ENCODE peak calls at places on chromosome 11, in ten cellular contexts. One of them, this sample, is unnamed.

GRCh38 chr11:112670806-112671570 is 290.2 kb upstream of the NCAM1 start:
- DNase-seq in activated effector memory CD4-positive, alpha-beta T cell treated with anti-CD3 and anti-CD28 coated beads, Interleukin-2, amount 50 U/mL, for 16 hours: no peak
- DNase-seq in C1 segment of cervical spinal cord: no peak
- DNase-seq in body of pancreas: no peak
- DNase-seq in HS-5: no peak
- DNase-seq in progenitor cell of endocrine pancreas: no peak
- DNase-seq in WTC11: no peak
- DNase-seq in EL: no peak
- DNase-seq in occipital lobe: no peak
- DNase-seq in non-pigmented ciliary epithelial cell: no peak
- DNase-seq in this sample: no peak

GRCh38 chr11:128290106-128290840 is 297.1 kb downstream of the ETS1 start:
- DNase-seq in activated effector memory CD4-positive, alpha-beta T cell treated with anti-CD3 and anti-CD28 coated beads, Interleukin-2, amount 50 U/mL, for 16 hours: peak; percentile 87
- DNase-seq in C1 segment of cervical spinal cord: peak; percentile 16
- DNase-seq in body of pancreas: peak; percentile 58
- DNase-seq in HS-5: peak; percentile 66
- DNase-seq in progenitor cell of endocrine pancreas: peak; percentile 23
- DNase-seq in WTC11: peak; percentile 52
- DNase-seq in EL: peak; percentile 77
- DNase-seq in occipital lobe: no peak
- DNase-seq in non-pigmented ciliary epithelial cell: peak; percentile 47
- DNase-seq in this sample: peak; percentile 67

GRCh38 chr11:21927628-21928027 is 265.3 kb upstream of the ANO5 start:
- DNase-seq in activated effector memory CD4-positive, alpha-beta T cell treated with anti-CD3 and anti-CD28 coated beads, Interleukin-2, amount 50 U/mL, for 16 hours: no peak
- DNase-seq in C1 segment of cervical spinal cord: no peak
- DNase-seq in body of pancreas: no peak
- DNase-seq in HS-5: no peak
- DNase-seq in progenitor cell of endocrine pancreas: no peak
- DNase-seq in WTC11: no peak
- DNase-seq in EL: no peak
- DNase-seq in occipital lobe: no peak
- DNase-seq in non-pigmented ciliary epithelial cell: no peak
- DNase-seq in this sample: no peak

GRCh38 chr11:73469401-73469800 is 93.2 kb downstream of the RELT start:
- DNase-seq in activated effector memory CD4-positive, alpha-beta T cell treated with anti-CD3 and anti-CD28 coated beads, Interleukin-2, amount 50 U/mL, for 16 hours: no peak
- DNase-seq in C1 segment of cervical spinal cord: no peak
- DNase-seq in body of pancreas: no peak
- DNase-seq in HS-5: no peak
- DNase-seq in progenitor cell of endocrine pancreas: no peak
- DNase-seq in WTC11: no peak
- DNase-seq in EL: no peak
- DNase-seq in occipital lobe: no peak
- DNase-seq in non-pigmented ciliary epithelial cell: no peak
- DNase-seq in this sample: no peak

GRCh38 chr11:2578006-2578933 is 121.5 kb downstream of the KCNQ1OT1 start:
- DNase-seq in activated effector memory CD4-positive, alpha-beta T cell treated with anti-CD3 and anti-CD28 coated beads, Interleukin-2, amount 50 U/mL, for 16 hours: peak; percentile 61
- DNase-seq in C1 segment of cervical spinal cord: no peak
- DNase-seq in body of pancreas: peak; percentile 11
- DNase-seq in HS-5: no peak
- DNase-seq in progenitor cell of endocrine pancreas: peak; percentile 6
- DNase-seq in WTC11: peak; percentile 7
- DNase-seq in EL: no peak
- DNase-seq in occipital lobe: no peak
- DNase-seq in non-pigmented ciliary epithelial cell: no peak
- DNase-seq in this sample: no peak

GRCh38 chr11:6475936-6476335 is 2.2 kb upstream of the TRIM3 start:
- DNase-seq in activated effector memory CD4-positive, alpha-beta T cell treated with anti-CD3 and anti-CD28 coated beads, Interleukin-2, amount 50 U/mL, for 16 hours: no peak
- DNase-seq in C1 segment of cervical spinal cord: no peak
- DNase-seq in body of pancreas: peak; percentile 72
- DNase-seq in HS-5: no peak
- DNase-seq in progenitor cell of endocrine pancreas: no peak
- DNase-seq in WTC11: peak; percentile 49
- DNase-seq in EL: no peak
- DNase-seq in occipital lobe: no peak
- DNase-seq in non-pigmented ciliary epithelial cell: no peak
- DNase-seq in this sample: no peak

GRCh38 chr11:126497581-126498109 is 142.2 kb downstream of the ST3GAL4 start:
- DNase-seq in activated effector memory CD4-positive, alpha-beta T cell treated with anti-CD3 and anti-CD28 coated beads, Interleukin-2, amount 50 U/mL, for 16 hours: peak; percentile 30
- DNase-seq in C1 segment of cervical spinal cord: no peak
- DNase-seq in body of pancreas: no peak
- DNase-seq in HS-5: no peak
- DNase-seq in progenitor cell of endocrine pancreas: no peak
- DNase-seq in WTC11: no peak
- DNase-seq in EL: no peak
- DNase-seq in occipital lobe: no peak
- DNase-seq in non-pigmented ciliary epithelial cell: no peak
- DNase-seq in this sample: no peak

GRCh38 chr11:1267441-1268100 is 41.9 kb downstream of the TOLLIP start:
- DNase-seq in activated effector memory CD4-positive, alpha-beta T cell treated with anti-CD3 and anti-CD28 coated beads, Interleukin-2, amount 50 U/mL, for 16 hours: no peak
- DNase-seq in C1 segment of cervical spinal cord: no peak
- DNase-seq in body of pancreas: no peak
- DNase-seq in HS-5: no peak
- DNase-seq in progenitor cell of endocrine pancreas: no peak
- DNase-seq in WTC11: no peak
- DNase-seq in EL: no peak
- DNase-seq in occipital lobe: no peak
- DNase-seq in non-pigmented ciliary epithelial cell: no peak
- DNase-seq in this sample: no peak

GRCh38 chr11:120398184-120398583 is 62.0 kb downstream of the ARHGEF12 start:
- DNase-seq in activated effector memory CD4-positive, alpha-beta T cell treated with anti-CD3 and anti-CD28 coated beads, Interleukin-2, amount 50 U/mL, for 16 hours: no peak
- DNase-seq in C1 segment of cervical spinal cord: no peak
- DNase-seq in body of pancreas: no peak
- DNase-seq in HS-5: peak; percentile 34
- DNase-seq in progenitor cell of endocrine pancreas: no peak
- DNase-seq in WTC11: no peak
- DNase-seq in EL: peak; percentile 26
- DNase-seq in occipital lobe: no peak
- DNase-seq in non-pigmented ciliary epithelial cell: no peak
- DNase-seq in this sample: no peak

GRCh38 chr11:40099391-40100169 is 1359.9 kb downstream of the LRRC4C start:
- DNase-seq in activated effector memory CD4-positive, alpha-beta T cell treated with anti-CD3 and anti-CD28 coated beads, Interleukin-2, amount 50 U/mL, for 16 hours: no peak
- DNase-seq in C1 segment of cervical spinal cord: no peak
- DNase-seq in body of pancreas: no peak
- DNase-seq in HS-5: no peak
- DNase-seq in progenitor cell of endocrine pancreas: no peak
- DNase-seq in WTC11: no peak
- DNase-seq in EL: no peak
- DNase-seq in occipital lobe: no peak
- DNase-seq in non-pigmented ciliary epithelial cell: no peak
- DNase-seq in this sample: no peak

GRCh38 chr11:27390959-27391326 is 27.9 kb upstream of the CCDC34 start:
- DNase-seq in activated effector memory CD4-positive, alpha-beta T cell treated with anti-CD3 and anti-CD28 coated beads, Interleukin-2, amount 50 U/mL, for 16 hours: no peak
- DNase-seq in C1 segment of cervical spinal cord: no peak
- DNase-seq in body of pancreas: no peak
- DNase-seq in HS-5: no peak
- DNase-seq in progenitor cell of endocrine pancreas: no peak
- DNase-seq in WTC11: no peak
- DNase-seq in EL: peak; percentile 74
- DNase-seq in occipital lobe: no peak
- DNase-seq in non-pigmented ciliary epithelial cell: peak; percentile 58
- DNase-seq in this sample: no peak

GRCh38 chr11:120032766-120033390 is 105.0 kb downstream of the TRIM29 start:
- DNase-seq in activated effector memory CD4-positive, alpha-beta T cell treated with anti-CD3 and anti-CD28 coated beads, Interleukin-2, amount 50 U/mL, for 16 hours: no peak
- DNase-seq in C1 segment of cervical spinal cord: no peak
- DNase-seq in body of pancreas: no peak
- DNase-seq in HS-5: no peak
- DNase-seq in progenitor cell of endocrine pancreas: no peak
- DNase-seq in WTC11: no peak
- DNase-seq in EL: no peak
- DNase-seq in occipital lobe: no peak
- DNase-seq in non-pigmented ciliary epithelial cell: no peak
- DNase-seq in this sample: no peak

GRCh38 chr11:123268118-123268517 is 73.1 kb upstream of the CLMP start:
- DNase-seq in activated effector memory CD4-positive, alpha-beta T cell treated with anti-CD3 and anti-CD28 coated beads, Interleukin-2, amount 50 U/mL, for 16 hours: no peak
- DNase-seq in C1 segment of cervical spinal cord: no peak
- DNase-seq in body of pancreas: no peak
- DNase-seq in HS-5: no peak
- DNase-seq in progenitor cell of endocrine pancreas: no peak
- DNase-seq in WTC11: no peak
- DNase-seq in EL: no peak
- DNase-seq in occipital lobe: no peak
- DNase-seq in non-pigmented ciliary epithelial cell: no peak
- DNase-seq in this sample: no peak

GRCh38 chr11:472816-473215 is 22.7 kb downstream of the PTDSS2 start:
- DNase-seq in activated effector memory CD4-positive, alpha-beta T cell treated with anti-CD3 and anti-CD28 coated beads, Interleukin-2, amount 50 U/mL, for 16 hours: no peak
- DNase-seq in C1 segment of cervical spinal cord: no peak
- DNase-seq in body of pancreas: no peak
- DNase-seq in HS-5: no peak
- DNase-seq in progenitor cell of endocrine pancreas: no peak
- DNase-seq in WTC11: no peak
- DNase-seq in EL: no peak
- DNase-seq in occipital lobe: no peak
- DNase-seq in non-pigmented ciliary epithelial cell: no peak
- DNase-seq in this sample: no peak

GRCh38 chr11:118340437-118340836 is 2.1 kb downstream of the CD3D start:
- DNase-seq in activated effector memory CD4-positive, alpha-beta T cell treated with anti-CD3 and anti-CD28 coated beads, Interleukin-2, amount 50 U/mL, for 16 hours: no peak
- DNase-seq in C1 segment of cervical spinal cord: no peak
- DNase-seq in body of pancreas: no peak
- DNase-seq in HS-5: no peak
- DNase-seq in progenitor cell of endocrine pancreas: no peak
- DNase-seq in WTC11: no peak
- DNase-seq in EL: no peak
- DNase-seq in occipital lobe: no peak
- DNase-seq in non-pigmented ciliary epithelial cell: no peak
- DNase-seq in this sample: no peak

GRCh38 chr11:133903875-133904817 is 52.6 kb downstream of the IGSF9B start:
- DNase-seq in activated effector memory CD4-positive, alpha-beta T cell treated with anti-CD3 and anti-CD28 coated beads, Interleukin-2, amount 50 U/mL, for 16 hours: peak; percentile 14
- DNase-seq in C1 segment of cervical spinal cord: no peak
- DNase-seq in body of pancreas: no peak
- DNase-seq in HS-5: no peak
- DNase-seq in progenitor cell of endocrine pancreas: no peak
- DNase-seq in WTC11: no peak
- DNase-seq in EL: no peak
- DNase-seq in occipital lobe: no peak
- DNase-seq in non-pigmented ciliary epithelial cell: no peak
- DNase-seq in this sample: no peak

GRCh38 chr11:1883342-1884122 is 8.2 kb downstream of the PRR33 start:
- DNase-seq in activated effector memory CD4-positive, alpha-beta T cell treated with anti-CD3 and anti-CD28 coated beads, Interleukin-2, amount 50 U/mL, for 16 hours: no peak
- DNase-seq in C1 segment of cervical spinal cord: no peak
- DNase-seq in body of pancreas: no peak
- DNase-seq in HS-5: no peak
- DNase-seq in progenitor cell of endocrine pancreas: no peak
- DNase-seq in WTC11: no peak
- DNase-seq in EL: no peak
- DNase-seq in occipital lobe: no peak
- DNase-seq in non-pigmented ciliary epithelial cell: no peak
- DNase-seq in this sample: no peak

GRCh38 chr11:107017433-107018227 is 646 bp downstream of the GUCY1A2 start:
- DNase-seq in activated effector memory CD4-positive, alpha-beta T cell treated with anti-CD3 and anti-CD28 coated beads, Interleukin-2, amount 50 U/mL, for 16 hours: peak; percentile 60
- DNase-seq in C1 segment of cervical spinal cord: peak; percentile 70
- DNase-seq in body of pancreas: peak; percentile 46
- DNase-seq in HS-5: no peak
- DNase-seq in progenitor cell of endocrine pancreas: peak; percentile 69
- DNase-seq in WTC11: peak; percentile 82
- DNase-seq in EL: peak; percentile 62
- DNase-seq in occipital lobe: peak; percentile 59
- DNase-seq in non-pigmented ciliary epithelial cell: no peak
- DNase-seq in this sample: no peak

GRCh38 chr11:94958118-94958517 is 15.2 kb downstream of the CWC15 start:
- DNase-seq in activated effector memory CD4-positive, alpha-beta T cell treated with anti-CD3 and anti-CD28 coated beads, Interleukin-2, amount 50 U/mL, for 16 hours: no peak
- DNase-seq in C1 segment of cervical spinal cord: no peak
- DNase-seq in body of pancreas: no peak
- DNase-seq in HS-5: no peak
- DNase-seq in progenitor cell of endocrine pancreas: no peak
- DNase-seq in WTC11: no peak
- DNase-seq in EL: peak; percentile 26
- DNase-seq in occipital lobe: no peak
- DNase-seq in non-pigmented ciliary epithelial cell: no peak
- DNase-seq in this sample: peak; percentile 36

GRCh38 chr11:68312117-68312779 is at the start of gene LRP5:
- DNase-seq in activated effector memory CD4-positive, alpha-beta T cell treated with anti-CD3 and anti-CD28 coated beads, Interleukin-2, amount 50 U/mL, for 16 hours: no peak
- DNase-seq in C1 segment of cervical spinal cord: no peak
- DNase-seq in body of pancreas: no peak
- DNase-seq in HS-5: no peak
- DNase-seq in progenitor cell of endocrine pancreas: peak; percentile 37
- DNase-seq in WTC11: no peak
- DNase-seq in EL: peak; percentile 40
- DNase-seq in occipital lobe: no peak
- DNase-seq in non-pigmented ciliary epithelial cell: no peak
- DNase-seq in this sample: no peak

GRCh38 chr11:126919147-126919823 is 81.3 kb downstream of the KIRREL3 start:
- DNase-seq in activated effector memory CD4-positive, alpha-beta T cell treated with anti-CD3 and anti-CD28 coated beads, Interleukin-2, amount 50 U/mL, for 16 hours: no peak
- DNase-seq in C1 segment of cervical spinal cord: no peak
- DNase-seq in body of pancreas: no peak
- DNase-seq in HS-5: no peak
- DNase-seq in progenitor cell of endocrine pancreas: no peak
- DNase-seq in WTC11: no peak
- DNase-seq in EL: no peak
- DNase-seq in occipital lobe: no peak
- DNase-seq in non-pigmented ciliary epithelial cell: no peak
- DNase-seq in this sample: no peak

GRCh38 chr11:36343436-36343835 is 47.3 kb downstream of the PRR5L start:
- DNase-seq in activated effector memory CD4-positive, alpha-beta T cell treated with anti-CD3 and anti-CD28 coated beads, Interleukin-2, amount 50 U/mL, for 16 hours: no peak
- DNase-seq in C1 segment of cervical spinal cord: no peak
- DNase-seq in body of pancreas: no peak
- DNase-seq in HS-5: no peak
- DNase-seq in progenitor cell of endocrine pancreas: no peak
- DNase-seq in WTC11: no peak
- DNase-seq in EL: no peak
- DNase-seq in occipital lobe: no peak
- DNase-seq in non-pigmented ciliary epithelial cell: no peak
- DNase-seq in this sample: no peak

GRCh38 chr11:14189874-14190273 is 169.1 kb downstream of the RRAS2 start:
- DNase-seq in activated effector memory CD4-positive, alpha-beta T cell treated with anti-CD3 and anti-CD28 coated beads, Interleukin-2, amount 50 U/mL, for 16 hours: no peak
- DNase-seq in C1 segment of cervical spinal cord: peak; percentile 7
- DNase-seq in body of pancreas: peak; percentile 11
- DNase-seq in HS-5: no peak
- DNase-seq in progenitor cell of endocrine pancreas: no peak
- DNase-seq in WTC11: no peak
- DNase-seq in EL: no peak
- DNase-seq in occipital lobe: no peak
- DNase-seq in non-pigmented ciliary epithelial cell: no peak
- DNase-seq in this sample: no peak

GRCh38 chr11:58057481-58057880 is 26.7 kb downstream of the OR6Q1 start:
- DNase-seq in activated effector memory CD4-positive, alpha-beta T cell treated with anti-CD3 and anti-CD28 coated beads, Interleukin-2, amount 50 U/mL, for 16 hours: no peak
- DNase-seq in C1 segment of cervical spinal cord: no peak
- DNase-seq in body of pancreas: no peak
- DNase-seq in HS-5: no peak
- DNase-seq in progenitor cell of endocrine pancreas: no peak
- DNase-seq in WTC11: no peak
- DNase-seq in EL: peak; percentile 47
- DNase-seq in occipital lobe: no peak
- DNase-seq in non-pigmented ciliary epithelial cell: no peak
- DNase-seq in this sample: peak; percentile 15

GRCh38 chr11:34492806-34493414 is 20.7 kb downstream of the ELF5 start:
- DNase-seq in activated effector memory CD4-positive, alpha-beta T cell treated with anti-CD3 and anti-CD28 coated beads, Interleukin-2, amount 50 U/mL, for 16 hours: peak; percentile 69
- DNase-seq in C1 segment of cervical spinal cord: peak; percentile 26
- DNase-seq in body of pancreas: peak; percentile 72
- DNase-seq in HS-5: peak; percentile 42
- DNase-seq in progenitor cell of endocrine pancreas: peak; percentile 39
- DNase-seq in WTC11: peak; percentile 57
- DNase-seq in EL: peak; percentile 63
- DNase-seq in occipital lobe: peak; percentile 4
- DNase-seq in non-pigmented ciliary epithelial cell: no peak
- DNase-seq in this sample: no peak

GRCh38 chr11:126331286-126331685 is 24.2 kb upstream of the ST3GAL4 start:
- DNase-seq in activated effector memory CD4-positive, alpha-beta T cell treated with anti-CD3 and anti-CD28 coated beads, Interleukin-2, amount 50 U/mL, for 16 hours: peak; percentile 54
- DNase-seq in C1 segment of cervical spinal cord: no peak
- DNase-seq in body of pancreas: no peak
- DNase-seq in HS-5: no peak
- DNase-seq in progenitor cell of endocrine pancreas: no peak
- DNase-seq in WTC11: no peak
- DNase-seq in EL: no peak
- DNase-seq in occipital lobe: no peak
- DNase-seq in non-pigmented ciliary epithelial cell: no peak
- DNase-seq in this sample: no peak

GRCh38 chr11:74696932-74697687 is 34.1 kb downstream of the CHRDL2 start:
- DNase-seq in activated effector memory CD4-positive, alpha-beta T cell treated with anti-CD3 and anti-CD28 coated beads, Interleukin-2, amount 50 U/mL, for 16 hours: no peak
- DNase-seq in C1 segment of cervical spinal cord: no peak
- DNase-seq in body of pancreas: peak; percentile 81
- DNase-seq in HS-5: no peak
- DNase-seq in progenitor cell of endocrine pancreas: no peak
- DNase-seq in WTC11: peak; percentile 45
- DNase-seq in EL: peak; percentile 86
- DNase-seq in occipital lobe: no peak
- DNase-seq in non-pigmented ciliary epithelial cell: peak; percentile 58
- DNase-seq in this sample: peak; percentile 92

GRCh38 chr11:8671242-8671641 is 11.2 kb downstream of the TRIM66 start:
- DNase-seq in activated effector memory CD4-positive, alpha-beta T cell treated with anti-CD3 and anti-CD28 coated beads, Interleukin-2, amount 50 U/mL, for 16 hours: no peak
- DNase-seq in C1 segment of cervical spinal cord: no peak
- DNase-seq in body of pancreas: no peak
- DNase-seq in HS-5: peak; percentile 98
- DNase-seq in progenitor cell of endocrine pancreas: no peak
- DNase-seq in WTC11: peak; percentile 69
- DNase-seq in EL: peak; percentile 95
- DNase-seq in occipital lobe: peak; percentile 63
- DNase-seq in non-pigmented ciliary epithelial cell: peak; percentile 82
- DNase-seq in this sample: peak; percentile 89

This sample was measured in skeletal muscle cell.